ENCODE peak calls at places on chromosomes 13 and 19, in ten cellular contexts. P is posterior cingulate gyrus; A is kidney; J is activated CD4-positive, alpha-beta T cell treated with anti-CD3 and anti-CD28 coated beads for 1 hour; H is H4; M is amniotic epithelial cell; U is NCI-H748 treated with DMSO at 0.1 percent for 48 hours; O is fibroblast of mammary gland; T is NCI-H187; I is CD8-positive, alpha-beta memory T cell. K is an unnamed sample.

GRCh38 chr13:51342706-51343105 is 3.2 kb downstream of the SERPINE3 start:
- DNase-seq in P (no peak), A (no peak), J (no peak), H (no peak), M (peak; percentile 81), U (no peak), O (peak; percentile 67), T (no peak), I (no peak), K (no peak)

GRCh38 chr13:26949701-26950345 is 189.2 kb upstream of the GPR12 start:
- DNase-seq in P (no peak), A (no peak), J (no peak), H (no peak), M (no peak), U (peak; percentile 94), O (no peak), T (no peak), I (no peak), K (no peak)

GRCh38 chr19:4077800-4078683 is 11.3 kb upstream of the ZBTB7A start:
- DNase-seq in P (peak; percentile 78), A (peak; percentile 89), J (no peak), H (no peak), M (no peak), U (no peak), O (no peak), T (no peak), I (no peak), K (peak; percentile 88)

GRCh38 chr13:47268270-47268669 is 371.4 kb upstream of the HTR2A start:
- DNase-seq in P (no peak), A (no peak), J (no peak), H (no peak), M (no peak), U (no peak), O (no peak), T (no peak), I (no peak), K (no peak)

GRCh38 chr13:23799945-23800344 is 89.3 kb downstream of the MIPEP start:
- DNase-seq in P (no peak), A (no peak), J (no peak), H (peak; percentile 5), M (peak; percentile 56), U (no peak), O (peak; percentile 7), T (no peak), I (no peak), K (no peak)

GRCh38 chr13:26722321-26722720 is 38.3 kb downstream of the GPR12 start:
- DNase-seq in P (no peak), A (no peak), J (no peak), H (no peak), M (no peak), U (no peak), O (no peak), T (no peak), I (no peak), K (no peak)

GRCh38 chr19:42206871-42207755 is 10.4 kb downstream of the DEDD2 start:
- DNase-seq in P (peak; percentile 71), A (peak; percentile 39), J (no peak), H (peak; percentile 37), M (no peak), U (no peak), O (peak; percentile 63), T (no peak), I (no peak), K (no peak)

GRCh38 chr13:111972261-111972780 is 94.6 kb upstream of the SOX1 start:
- DNase-seq in P (no peak), A (no peak), J (no peak), H (no peak), M (no peak), U (no peak), O (no peak), T (no peak), I (no peak), K (no peak)

GRCh38 chr13:72290962-72291681 is 424.1 kb upstream of the DACH1 start:
- DNase-seq in P (no peak), A (no peak), J (no peak), H (peak; percentile 83), M (peak; percentile 65), U (no peak), O (peak; percentile 12), T (no peak), I (no peak), K (no peak)

GRCh38 chr13:38577048-38577447 is 109.8 kb upstream of the FREM2 start:
- DNase-seq in P (no peak), A (no peak), J (no peak), H (no peak), M (no peak), U (no peak), O (peak; percentile 5), T (no peak), I (no peak), K (no peak)

GRCh38 chr19:51521357-51521756 is 10.1 kb downstream of the SIGLEC6 start:
- DNase-seq in P (no peak), A (no peak), J (no peak), H (no peak), M (no peak), U (no peak), O (no peak), T (no peak), I (no peak), K (no peak)

GRCh38 chr19:37983153-37983552 is 76.1 kb downstream of the SIPA1L3 start:
- DNase-seq in P (peak; percentile 55), A (no peak), J (no peak), H (no peak), M (no peak), U (no peak), O (no peak), T (no peak), I (no peak), K (peak; percentile 18)

GRCh38 chr19:15200575-15201364 is at the start of gene NOTCH3:
- DNase-seq in P (no peak), A (peak; percentile 77), J (no peak), H (no peak), M (no peak), U (no peak), O (no peak), T (no peak), I (no peak), K (no peak)

K was measured in posterior vena cava.